ENCODE peak calls at places on chromosomes 4 and X, in nine cellular contexts. P is PC-3, D is heart left ventricle, R is endothelial cell of umbilical vein, Y is left ventricle myocardium inferior, G is esophagus squamous epithelium, N is ovary, S is testis, T is foreskin fibroblast. M is an unnamed sample.

GRCh38 chrX:84729809-84730208 is 227.6 kb upstream of the HDX start:
- DNase-seq in P (peak; percentile 42), D (no peak), R (peak; percentile 7), Y (no peak), G (no peak), N (no peak), S (peak; percentile 32), T (peak; percentile 34), M (peak; percentile 0)

GRCh38 chr4:25560605-25561004 is 95.0 kb upstream of the SLC34A2 start:
- DNase-seq in P (no peak), D (no peak), R (no peak), Y (no peak), G (no peak), N (no peak), S (no peak), T (no peak), M (no peak)

GRCh38 chrX:30161043-30161442 is 54.3 kb upstream of the MAGEB2 start:
- DNase-seq in P (no peak), D (no peak), R (no peak), Y (no peak), G (no peak), N (no peak), S (no peak), T (no peak), M (no peak)

GRCh38 chr4:52100062-52100461 is 49.0 kb downstream of the SPATA18 start:
- DNase-seq in P (peak; percentile 76), D (no peak), R (peak; percentile 16), Y (no peak), G (no peak), N (no peak), S (no peak), T (peak; percentile 25), M (peak; percentile 55)

GRCh38 chr4:188109157-188109755 is at the start of gene TRIML2:
- DNase-seq in P (peak; percentile 37), D (no peak), R (no peak), Y (no peak), G (no peak), N (no peak), S (no peak), T (no peak), M (no peak)

GRCh38 chr4:163701915-163702314 is 207.4 kb downstream of the TMA16 start:
- DNase-seq in P (no peak), D (no peak), R (no peak), Y (no peak), G (no peak), N (no peak), S (no peak), T (peak; percentile 5), M (peak; percentile 43)

GRCh38 chr4:145098675-145099037 is 545 bp downstream of the ABCE1 start:
- DNase-seq in P (peak; percentile 62), D (peak; percentile 34), R (peak; percentile 82), Y (no peak), G (no peak), N (no peak), S (peak; percentile 61), T (peak; percentile 74), M (peak; percentile 16)

GRCh38 chr4:101126044-101126443 is 221.3 kb downstream of the PPP3CA start:
- DNase-seq in P (no peak), D (no peak), R (no peak), Y (no peak), G (no peak), N (no peak), S (no peak), T (peak; percentile 52), M (no peak)

GRCh38 chrX:115093206-115093605 is 75.8 kb upstream of the IL13RA2 start:
- DNase-seq in P (no peak), D (no peak), R (no peak), Y (no peak), G (no peak), N (no peak), S (no peak), T (no peak), M (no peak)

GRCh38 chr4:10783351-10783750 is 98.8 kb upstream of the CLNK start:
- DNase-seq in P (peak; percentile 44), D (no peak), R (no peak), Y (no peak), G (no peak), N (no peak), S (peak; percentile 19), T (peak; percentile 80), M (peak; percentile 44)

GRCh38 chr4:86014599-86014998 is 345.3 kb downstream of the MAPK10 start:
- DNase-seq in P (no peak), D (no peak), R (no peak), Y (no peak), G (no peak), N (no peak), S (no peak), T (peak; percentile 36), M (no peak)

GRCh38 chrX:29535212-29536162 is 679.9 kb upstream of the MAGEB2 start:
- DNase-seq in P (peak; percentile 58), D (no peak), R (peak; percentile 55), Y (no peak), G (no peak), N (no peak), S (no peak), T (peak; percentile 18), M (peak; percentile 0)

GRCh38 chrX:8191022-8191421 is 20.0 kb upstream of the VCX2 start:
- DNase-seq in P (peak; percentile 78), D (no peak), R (no peak), Y (no peak), G (no peak), N (no peak), S (no peak), T (no peak), M (no peak)

GRCh38 chr4:128519163-128519810 is 231.7 kb upstream of the PGRMC2 start:
- DNase-seq in P (no peak), D (peak; percentile 83), R (peak; percentile 50), Y (peak; percentile 70), G (no peak), N (peak; percentile 64), S (no peak), T (peak; percentile 66), M (no peak)

GRCh38 chr4:2811830-2812599 is 19.1 kb downstream of the SH3BP2 start:
- DNase-seq in P (no peak), D (peak; percentile 84), R (peak; percentile 63), Y (peak; percentile 76), G (peak; percentile 43), N (peak; percentile 74), S (peak; percentile 57), T (peak; percentile 84), M (no peak)

GRCh38 chr4:10212400-10212799 is 95.8 kb upstream of the WDR1 start:
- DNase-seq in P (no peak), D (no peak), R (no peak), Y (no peak), G (no peak), N (no peak), S (no peak), T (no peak), M (no peak)

GRCh38 chr4:83029688-83030087 is 5.3 kb upstream of the COPS4 start:
- DNase-seq in P (no peak), D (no peak), R (no peak), Y (no peak), G (no peak), N (no peak), S (no peak), T (no peak), M (no peak)
- TF ChIP-seq CTCF in P (no peak), D (no peak), R (no peak), Y (no peak), G (no peak), N (no peak), S (no peak), T (no peak), M (no peak)

DNA sequence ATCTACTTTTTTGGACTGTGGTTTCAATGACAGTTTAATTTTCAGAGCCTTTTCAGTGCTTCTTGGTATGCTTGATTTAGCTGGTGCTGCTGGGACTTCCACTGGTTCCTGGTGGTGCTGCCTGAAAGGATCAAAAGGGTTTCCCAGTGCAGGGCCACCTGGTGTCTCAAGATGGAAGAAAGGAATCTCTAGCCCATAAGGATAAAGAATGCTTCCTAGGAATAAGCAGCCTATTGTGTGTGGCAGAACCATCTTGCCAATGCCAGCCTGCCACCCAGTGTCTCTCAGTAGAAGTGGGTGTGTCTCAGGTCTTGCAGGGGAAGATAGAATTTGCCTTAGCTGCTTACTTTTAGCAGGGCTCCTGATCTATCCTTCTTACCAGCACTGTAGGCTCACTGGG is 15.0 kb upstream of the RAI2 start:
- DNase-seq in P (peak; percentile 43), D (no peak), R (no peak), Y (no peak), G (no peak), N (no peak), S (no peak), T (no peak), M (no peak)
- H3K4me3 ChIP-seq in P (no peak overlapping the region), D (no peak overlapping the region), R (no peak overlapping the region), Y (no peak overlapping the region), G (no peak overlapping the region), N (no peak overlapping the region), S (no peak overlapping the region), T (no peak overlapping the region), M (no peak overlapping the region)

DNA sequence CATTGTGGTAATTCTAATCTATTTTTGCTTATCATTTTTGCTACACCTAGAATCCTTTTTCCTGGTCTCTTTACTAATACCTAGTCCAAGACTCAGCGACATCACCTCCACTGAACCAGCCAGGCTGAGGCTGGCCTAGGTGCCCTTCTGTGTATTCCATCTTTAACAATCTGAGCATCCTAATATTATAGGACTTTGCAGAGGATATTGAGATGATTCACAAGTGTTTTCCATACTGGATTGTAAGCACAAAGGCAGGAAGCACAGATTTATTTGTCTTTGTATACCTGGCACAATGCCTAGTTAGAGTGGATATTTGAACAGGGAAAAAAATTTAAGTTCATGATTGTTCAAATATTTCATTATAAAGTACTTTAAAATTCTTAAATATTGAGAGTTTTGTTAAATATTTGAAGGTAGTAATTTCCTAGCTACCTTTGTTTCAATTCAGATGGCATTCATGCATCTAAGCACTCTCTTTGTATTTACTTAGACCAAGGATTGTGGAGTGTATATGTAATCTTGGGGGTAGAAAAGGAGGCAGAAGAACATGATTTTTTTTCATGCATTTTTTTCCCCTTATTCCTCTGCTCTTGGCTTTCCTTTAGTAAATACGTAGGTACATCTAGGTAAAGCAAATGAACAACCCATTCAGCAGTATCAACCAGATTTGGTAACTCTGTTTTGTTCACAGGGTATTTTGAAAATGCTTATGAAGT is 18.4 kb downstream of the SMARCA5 start:
- DNase-seq in P (peak; percentile 50), D (no peak), R (peak; percentile 83), Y (no peak), G (no peak), N (no peak), S (no peak), T (no peak), M (peak; percentile 3)
- TF ChIP-seq CTCF in P (no peak), D (no peak), R (no peak), Y (no peak), G (no peak), N (no peak), S (no peak), T (no peak), M (no peak)

DNA sequence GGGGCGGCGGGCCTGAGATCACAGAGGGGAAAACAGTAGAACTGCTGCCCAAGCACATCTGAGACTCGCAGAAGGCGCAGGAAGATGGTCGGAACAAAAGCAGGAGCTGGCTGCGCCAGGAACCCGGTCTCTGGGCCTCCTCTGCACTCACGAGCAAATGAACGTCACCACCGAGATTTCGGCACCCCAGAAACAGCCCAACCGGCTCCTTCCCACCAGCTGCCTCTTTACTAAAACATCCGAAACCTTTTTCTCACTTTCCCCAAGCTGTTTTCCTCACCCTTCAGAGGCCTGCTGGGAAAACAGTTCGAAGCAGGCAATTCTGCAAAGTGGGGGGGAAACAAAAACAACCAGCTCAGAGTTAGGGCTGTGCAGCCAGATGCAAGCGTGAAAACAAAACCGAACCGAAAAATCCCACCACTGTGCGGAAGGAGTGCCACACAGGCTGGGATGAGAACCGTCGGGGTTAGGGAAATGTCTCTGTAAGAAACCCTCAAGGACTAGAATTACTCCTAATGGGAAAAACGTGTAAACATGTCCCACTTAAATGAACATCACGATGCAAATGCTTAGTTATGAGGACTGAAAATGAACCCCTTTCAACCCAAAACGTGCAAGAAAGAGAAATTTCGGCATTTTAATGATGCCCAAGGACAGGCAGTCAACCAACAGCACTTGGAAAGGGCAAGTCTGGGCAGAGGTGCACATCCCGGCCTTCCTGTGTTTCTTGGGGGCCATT is 15.9 kb downstream of the DHRSX start:
- DNase-seq in P (no peak), D (no peak), R (no peak), Y (no peak), G (no peak), N (peak; percentile 73), S (peak; percentile 53), T (peak; percentile 82), M (no peak)
- H3K4me3 ChIP-seq in P (no peak overlapping the region), D (no peak overlapping the region), R (no peak overlapping the region), Y (peak overlapping the region; percentile 52), G (peak overlapping the region; percentile 25), N (peak overlapping the region; percentile 20), S (no peak overlapping the region), T (peak overlapping the region; percentile 35), M (no peak overlapping the region)